ENCODE peak calls at places on chromosomes 16 and 17, in four cellular contexts. One of them, this sample, is unnamed.

GRCh38 chr16:88815901-88816589 is 4.3 kb upstream of the APRT start:
- DNase-seq in K562: no peak
- DNase-seq in breast epithelium: no peak
- DNase-seq in brain microvascular endothelial cell: no peak
- DNase-seq in this sample: no peak

GRCh38 chr17:13027246-13027645 is 9.4 kb upstream of the ELAC2 start:
- DNase-seq in breast epithelium: no peak
- DNase-seq in brain microvascular endothelial cell: no peak
- DNase-seq in K562: no peak
- DNase-seq in this sample: no peak

GRCh38 chr17:75511610-75512575 is 3.4 kb downstream of the CASKIN2 start:
- DNase-seq in brain microvascular endothelial cell: no peak
- DNase-seq in K562: peak
- DNase-seq in breast epithelium: no peak
- DNase-seq in this sample: no peak

GRCh38 chr16:79037429-79038373 is 562.8 kb downstream of the MAF start:
- DNase-seq in brain microvascular endothelial cell: no peak
- DNase-seq in breast epithelium: no peak
- DNase-seq in K562: no peak
- DNase-seq in this sample: no peak

GRCh38 chr16:55059146-55059545 is 128.5 kb downstream of the IRX5 start:
- DNase-seq in breast epithelium: no peak
- DNase-seq in K562: no peak
- DNase-seq in brain microvascular endothelial cell: no peak
- DNase-seq in this sample: no peak

GRCh38 chr16:58045096-58045495 is 19.5 kb downstream of the MMP15 start:
- DNase-seq in breast epithelium: no peak
- DNase-seq in brain microvascular endothelial cell: no peak
- DNase-seq in K562: no peak
- DNase-seq in this sample: no peak

GRCh38 chr17:67377727-67378443 is 804 bp downstream of the PITPNC1 start:
- DNase-seq in K562: peak
- DNase-seq in brain microvascular endothelial cell: no peak
- DNase-seq in breast epithelium: peak
- DNase-seq in this sample: peak

GRCh38 chr16:3949946-3950342 is 69.4 kb upstream of the CREBBP start:
- DNase-seq in breast epithelium: no peak
- DNase-seq in brain microvascular endothelial cell: no peak
- DNase-seq in K562: no peak
- DNase-seq in this sample: no peak

GRCh38 chr17:32020943-32021617 is 13.9 kb downstream of the LRRC37B start:
- DNase-seq in K562: no peak
- DNase-seq in breast epithelium: no peak
- DNase-seq in brain microvascular endothelial cell: no peak
- DNase-seq in this sample: peak

GRCh38 chr17:45574376-45574775 is 83.9 kb upstream of the PLEKHM1 start:
- DNase-seq in K562: peak
- DNase-seq in brain microvascular endothelial cell: peak
- DNase-seq in breast epithelium: no peak
- DNase-seq in this sample: peak

GRCh38 chr17:31211352-31212012 is 85.6 kb downstream of the OMG start:
- DNase-seq in brain microvascular endothelial cell: peak
- DNase-seq in breast epithelium: no peak
- DNase-seq in K562: no peak
- DNase-seq in this sample: no peak

GRCh38 chr17:55760643-55761355 is 9.9 kb downstream of the PCTP start:
- DNase-seq in brain microvascular endothelial cell: no peak
- DNase-seq in K562: no peak
- DNase-seq in breast epithelium: no peak
- DNase-seq in this sample: peak

GRCh38 chr17:28841901-28842281 is 699 bp downstream of the FAM222B start:
- DNase-seq in brain microvascular endothelial cell: no peak
- DNase-seq in breast epithelium: no peak
- DNase-seq in K562: peak
- DNase-seq in this sample: no peak

GRCh38 chr17:56982312-56982711 is 4.4 kb downstream of the SCPEP1 start:
- DNase-seq in breast epithelium: no peak
- DNase-seq in K562: peak
- DNase-seq in brain microvascular endothelial cell: no peak
- DNase-seq in this sample: no peak

GRCh38 chr16:61858996-61859395 is 177.2 kb downstream of the CDH8 start:
- DNase-seq in brain microvascular endothelial cell: peak
- DNase-seq in K562: no peak
- DNase-seq in breast epithelium: no peak
- DNase-seq in this sample: no peak

GRCh38 chr17:49035470-49036269 is 38.5 kb downstream of the IGF2BP1 start:
- DNase-seq in brain microvascular endothelial cell: peak
- DNase-seq in breast epithelium: peak
- DNase-seq in K562: peak
- DNase-seq in this sample: peak

GRCh38 chr17:67390646-67391480 is 13.8 kb downstream of the PITPNC1 start:
- DNase-seq in breast epithelium: no peak
- DNase-seq in K562: no peak
- DNase-seq in brain microvascular endothelial cell: peak
- DNase-seq in this sample: peak

GRCh38 chr16:79348521-79349306 is 251.8 kb downstream of the MAF start:
- DNase-seq in K562: no peak
- DNase-seq in brain microvascular endothelial cell: no peak
- DNase-seq in breast epithelium: no peak
- DNase-seq in this sample: no peak

GRCh38 chr17:75024686-75025397 is 12.4 kb downstream of the MRPL58 start:
- DNase-seq in K562: no peak
- DNase-seq in breast epithelium: no peak
- DNase-seq in brain microvascular endothelial cell: no peak
- DNase-seq in this sample: no peak

GRCh38 chr17:50364715-50365114 is 8.3 kb downstream of the MRPL27 start:
- DNase-seq in brain microvascular endothelial cell: no peak
- DNase-seq in breast epithelium: no peak
- DNase-seq in K562: no peak
- DNase-seq in this sample: no peak

GRCh38 chr17:82049521-82049971 is 2.1 kb downstream of the RFNG start:
- DNase-seq in brain microvascular endothelial cell: no peak
- DNase-seq in K562: no peak
- DNase-seq in breast epithelium: no peak
- DNase-seq in this sample: no peak

GRCh38 chr16:28090646-28091377 is 27.3 kb upstream of the GSG1L start:
- DNase-seq in breast epithelium: no peak
- DNase-seq in K562: peak
- DNase-seq in brain microvascular endothelial cell: peak
- DNase-seq in this sample: peak

GRCh38 chr17:41026668-41027471 is at the start of gene KRTAP1-5:
- DNase-seq in brain microvascular endothelial cell: peak
- DNase-seq in breast epithelium: no peak
- DNase-seq in K562: no peak
- DNase-seq in this sample: peak

DNA sequence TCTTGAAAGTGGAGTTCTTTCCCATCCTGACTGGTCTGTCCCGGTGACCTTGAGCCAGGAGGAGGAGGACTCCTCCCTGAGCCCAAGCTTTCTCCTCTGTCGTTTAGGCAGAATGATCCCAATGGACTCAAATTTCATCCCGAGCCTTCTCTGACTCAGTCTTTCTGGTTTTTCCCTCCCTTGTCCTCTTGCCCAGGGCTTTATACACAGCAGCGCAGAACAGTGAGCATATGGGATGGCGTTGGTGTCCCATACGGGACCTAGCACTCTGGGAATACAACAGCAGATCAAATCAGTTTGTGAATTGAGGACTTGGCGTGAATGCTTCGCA is 950 bp upstream of the XYLT1 start:
- DNase-seq in brain microvascular endothelial cell: no peak
- DNase-seq in breast epithelium: no peak
- DNase-seq in K562: no peak
- DNase-seq in this sample: no peak
- TF ChIP-seq CTCF in brain microvascular endothelial cell: no peak
- TF ChIP-seq CTCF in breast epithelium: no peak
- TF ChIP-seq CTCF in K562: no peak
- TF ChIP-seq CTCF in this sample: no peak

GRCh38 chr17:3891626-3892094 is 1.2 kb downstream of the CAMKK1 start:
- DNase-seq in breast epithelium: no peak
- DNase-seq in K562: no peak
- DNase-seq in brain microvascular endothelial cell: no peak
- DNase-seq in this sample: no peak
- H3K4me3 ChIP-seq in breast epithelium: peak
- H3K4me3 ChIP-seq in K562: peak
- H3K4me3 ChIP-seq in brain microvascular endothelial cell: peak
- H3K4me3 ChIP-seq in this sample: peak

GRCh38 chr17:2331303-2331702 is 5.0 kb downstream of the TSR1 start:
- DNase-seq in breast epithelium: no peak
- DNase-seq in K562: no peak
- DNase-seq in brain microvascular endothelial cell: no peak
- DNase-seq in this sample: no peak

GRCh38 chr17:2337811-2338657 is 733 bp downstream of the SGSM2 start:
- DNase-seq in K562: peak
- DNase-seq in breast epithelium: peak
- DNase-seq in brain microvascular endothelial cell: no peak
- DNase-seq in this sample: peak

GRCh38 chr17:2337152-2337810 is at the start of gene SGSM2:
- DNase-seq in brain microvascular endothelial cell: no peak
- DNase-seq in K562: peak
- DNase-seq in breast epithelium: no peak
- DNase-seq in this sample: peak

GRCh38 chr17:2335726-2336214 is 487 bp downstream of the TSR1 start:
- DNase-seq in brain microvascular endothelial cell: no peak
- DNase-seq in breast epithelium: no peak
- DNase-seq in K562: no peak
- DNase-seq in this sample: no peak

DNA sequence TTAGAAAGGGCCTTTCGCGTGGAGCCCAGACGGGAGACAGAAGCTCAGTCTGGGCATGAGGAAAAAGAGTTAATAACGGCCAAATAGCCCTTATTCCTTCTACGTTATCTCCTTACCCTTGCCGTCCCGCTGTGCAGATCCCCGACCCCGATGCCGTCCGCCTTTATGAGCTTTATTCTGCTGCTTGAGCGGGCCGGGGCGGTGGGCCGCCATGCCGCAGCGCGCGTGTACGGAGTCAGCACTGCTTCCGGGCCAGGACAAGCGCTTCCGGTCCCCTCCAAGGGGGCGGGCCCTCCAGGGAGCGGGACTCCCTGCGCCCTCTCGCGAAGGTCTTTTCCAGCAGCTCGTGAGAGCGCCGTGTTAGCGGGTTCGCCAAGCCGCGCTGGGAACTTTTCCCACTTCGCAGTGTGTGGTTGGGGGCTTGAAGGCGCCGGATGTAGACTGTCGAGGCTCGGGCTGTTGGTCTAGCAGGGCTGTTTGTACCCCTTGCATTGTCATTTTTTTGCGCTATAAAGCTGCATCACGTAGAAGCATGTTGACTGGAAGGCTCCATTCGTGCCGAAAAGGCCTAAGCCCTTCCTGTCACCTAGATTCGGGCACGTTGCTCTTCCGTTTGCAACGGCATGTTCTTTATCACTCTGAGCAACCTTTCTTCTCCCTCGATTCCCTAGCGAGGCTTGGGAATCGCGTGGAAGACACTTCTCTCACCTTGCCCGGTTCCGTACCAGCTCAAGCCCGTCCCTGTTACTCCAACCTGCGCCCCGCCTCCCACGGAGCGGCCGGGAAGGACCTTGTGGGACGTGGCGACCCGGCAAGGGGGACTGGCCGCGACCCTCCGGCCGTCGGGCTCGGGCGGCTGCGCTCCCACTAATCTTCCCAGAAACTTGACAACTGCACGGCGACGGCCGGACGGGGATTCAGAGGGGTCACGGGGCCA is at the start of gene TSR1:
- DNase-seq in brain microvascular endothelial cell: peak
- DNase-seq in K562: peak
- DNase-seq in breast epithelium: peak
- DNase-seq in this sample: peak
- TF ChIP-seq CTCF in brain microvascular endothelial cell: peak
- TF ChIP-seq CTCF in K562: peak
- TF ChIP-seq CTCF in breast epithelium: no peak
- TF ChIP-seq CTCF in this sample: peak

DNA sequence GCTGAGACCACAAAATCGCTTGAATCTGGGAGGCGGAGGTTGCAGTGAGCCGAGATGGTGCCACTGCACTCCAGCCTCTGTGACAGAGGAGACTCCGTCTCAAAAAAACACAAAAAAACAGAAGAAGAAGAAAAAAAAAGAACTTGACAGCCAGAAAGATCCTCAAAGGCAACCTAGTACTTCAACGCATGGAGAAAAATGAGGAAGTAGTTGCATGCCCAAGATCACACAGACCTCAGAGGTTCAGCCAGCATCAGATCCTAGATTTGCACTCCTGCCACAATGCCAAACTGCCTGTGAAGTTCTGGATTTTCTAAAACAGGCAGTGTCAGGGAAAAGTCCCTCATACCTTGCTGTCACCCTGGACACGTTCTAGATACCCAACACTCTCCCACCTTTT is 1.5 kb downstream of the ATPAF2 start:
- DNase-seq in brain microvascular endothelial cell: no peak
- DNase-seq in K562: no peak
- DNase-seq in breast epithelium: no peak
- DNase-seq in this sample: no peak
- H3K4me3 ChIP-seq in brain microvascular endothelial cell: no peak
- H3K4me3 ChIP-seq in K562: no peak
- H3K4me3 ChIP-seq in breast epithelium: no peak
- H3K4me3 ChIP-seq in this sample: peak

GRCh38 chr17:60767744-60768308 is 90.2 kb downstream of the BCAS3 start:
- DNase-seq in breast epithelium: no peak
- DNase-seq in brain microvascular endothelial cell: no peak
- DNase-seq in K562: no peak
- DNase-seq in this sample: no peak
- TF ChIP-seq CTCF in breast epithelium: no peak
- TF ChIP-seq CTCF in brain microvascular endothelial cell: no peak
- TF ChIP-seq CTCF in K562: no peak
- TF ChIP-seq CTCF in this sample: no peak

GRCh38 chr17:72591500-72592241 is 470.9 kb downstream of the SOX9 start:
- DNase-seq in breast epithelium: no peak
- DNase-seq in K562: no peak
- DNase-seq in brain microvascular endothelial cell: no peak
- DNase-seq in this sample: peak
- H3K4me3 ChIP-seq in breast epithelium: peak
- H3K4me3 ChIP-seq in K562: no peak
- H3K4me3 ChIP-seq in brain microvascular endothelial cell: peak
- H3K4me3 ChIP-seq in this sample: peak

This sample was measured in fibroblast of the aortic adventitia.